ENCODE peak calls at places on chromosome 19, in nine cellular contexts. O is H54, S is uterus, V is IMR-90, I is esophagus muscularis mucosa, C is spleen, E is heart left ventricle, Q is sigmoid colon, K is ovary. X is an unnamed sample.

GRCh38 chr19:19750131-19750841 is 17.4 kb upstream of the ZNF14 start:
- DNase-seq in S (no peak), O (no peak), E (no peak), Q (no peak), C (no peak), K (no peak), V (no peak), I (peak), X (no peak)

GRCh38 chr19:33797821-33798633 is 1.4 kb downstream of the KCTD15 start:
- DNase-seq in I (no peak), O (no peak), Q (peak), E (peak), V (peak), S (peak), K (peak), C (no peak), X (no peak)

GRCh38 chr19:43570174-43570791 is 5.0 kb downstream of the XRCC1 start:
- DNase-seq in K (no peak), Q (no peak), I (no peak), O (no peak), C (no peak), E (no peak), V (no peak), S (no peak), X (no peak)

GRCh38 chr19:49862411-49863253 is 4.7 kb downstream of the PNKP start:
- DNase-seq in E (no peak), I (no peak), O (no peak), S (peak), C (peak), Q (peak), V (no peak), K (peak), X (peak)

GRCh38 chr19:7348587-7349230 is at the start of gene ARHGEF18:
- DNase-seq in K (no peak), E (peak), S (no peak), C (peak), Q (peak), I (no peak), V (no peak), O (no peak), X (no peak)

GRCh38 chr19:54158812-54159351 is 639 bp downstream of the LENG1 start:
- DNase-seq in K (no peak), C (no peak), S (no peak), Q (no peak), I (no peak), V (peak), O (no peak), E (no peak), X (no peak)

GRCh38 chr19:30664358-30665058 is 292.3 kb downstream of the ZNF536 start:
- DNase-seq in V (peak), O (no peak), E (peak), Q (no peak), S (no peak), I (no peak), C (peak), K (no peak), X (peak)

GRCh38 chr19:4870025-4870700 is 2.7 kb upstream of the PLIN3 start:
- DNase-seq in V (peak), O (peak), C (peak), I (no peak), E (peak), Q (no peak), S (no peak), K (peak), X (peak)

GRCh38 chr19:6536138-6536671 is 5.4 kb downstream of the TNFSF9 start:
- DNase-seq in C (peak), O (no peak), I (no peak), S (no peak), E (no peak), Q (no peak), K (no peak), V (no peak), X (peak)

GRCh38 chr19:17560205-17560595 is 4.8 kb downstream of the COLGALT1 start:
- DNase-seq in C (no peak), V (peak), S (peak), K (no peak), I (no peak), O (no peak), Q (no peak), E (peak), X (peak)

GRCh38 chr19:19552811-19553210 is 14.7 kb downstream of the CILP2 start:
- DNase-seq in V (no peak), O (peak), I (no peak), S (no peak), K (no peak), C (no peak), Q (no peak), E (no peak), X (no peak)

GRCh38 chr19:7925171-7925837 is 631 bp downstream of the CTXN1 start:
- DNase-seq in V (peak), K (peak), S (peak), E (peak), Q (peak), I (no peak), C (peak), O (peak), X (peak)

GRCh38 chr19:13400296-13400695 is 106.0 kb downstream of the CACNA1A start:
- DNase-seq in O (no peak), S (no peak), E (no peak), V (no peak), K (no peak), C (no peak), Q (no peak), I (no peak), X (no peak)

GRCh38 chr19:55156202-55157063 is 1.1 kb downstream of the TNNI3 start:
- DNase-seq in I (no peak), S (no peak), K (no peak), V (peak), O (no peak), Q (no peak), C (no peak), E (peak), X (no peak)

GRCh38 chr19:49133621-49134454 is 14.5 kb downstream of the PPFIA3 start:
- DNase-seq in E (peak), Q (peak), K (peak), O (no peak), S (peak), V (peak), C (no peak), I (no peak), X (peak)

GRCh38 chr19:17080441-17080803 is 4.8 kb downstream of the MYO9B start:
- DNase-seq in C (no peak), V (no peak), I (no peak), Q (no peak), O (no peak), K (no peak), E (no peak), S (no peak), X (no peak)

GRCh38 chr19:15091918-15092753 is 10.1 kb downstream of the OR1I1 start:
- DNase-seq in O (no peak), Q (peak), I (no peak), V (peak), S (no peak), C (no peak), E (no peak), K (no peak), X (peak)

GRCh38 chr19:17348700-17349099 is 11.3 kb downstream of the GTPBP3 start:
- DNase-seq in E (peak), I (no peak), V (peak), O (no peak), C (peak), S (peak), K (no peak), Q (peak), X (peak)

GRCh38 chr19:35858311-35858710 is 1.6 kb downstream of the KIRREL2 start:
- DNase-seq in V (no peak), O (no peak), K (no peak), S (no peak), C (no peak), I (no peak), E (no peak), Q (no peak), X (no peak)

GRCh38 chr19:3849787-3850186 is 19.1 kb downstream of the ZFR2 start:
- DNase-seq in C (no peak), E (no peak), S (no peak), K (no peak), Q (no peak), I (no peak), V (no peak), O (no peak), X (no peak)

GRCh38 chr19:49212302-49212701 is 54.7 kb downstream of the TRPM4 start:
- DNase-seq in C (no peak), V (no peak), E (peak), S (no peak), I (no peak), K (no peak), Q (no peak), O (no peak), X (no peak)

GRCh38 chr19:12646551-12646950 is 20.0 kb downstream of the MAN2B1 start:
- DNase-seq in C (no peak), E (no peak), K (no peak), I (no peak), Q (no peak), V (no peak), O (no peak), S (no peak), X (no peak)

GRCh38 chr19:3234800-3235199 is 10.3 kb downstream of the CELF5 start:
- DNase-seq in O (no peak), E (peak), K (no peak), I (no peak), C (no peak), V (no peak), Q (no peak), S (no peak), X (no peak)

GRCh38 chr19:49690656-49691242 is at the start of gene CPT1C:
- DNase-seq in E (peak), I (peak), V (peak), C (peak), O (peak), Q (peak), S (peak), K (peak), X (peak)

GRCh38 chr19:27966390-27966816 is 1246.5 kb downstream of the UQCRFS1 start:
- DNase-seq in C (no peak), I (no peak), Q (no peak), O (no peak), S (no peak), E (no peak), K (no peak), V (no peak), X (no peak)

GRCh38 chr19:6467384-6467783 is 3.3 kb downstream of the CRB3 start:
- DNase-seq in Q (no peak), E (no peak), I (no peak), V (no peak), C (no peak), O (no peak), K (no peak), S (no peak), X (no peak)

GRCh38 chr19:55657004-55657747 is 2.3 kb downstream of the U2AF2 start:
- DNase-seq in Q (no peak), S (no peak), K (no peak), O (no peak), E (no peak), C (no peak), I (no peak), V (no peak), X (peak)

GRCh38 chr19:32976223-32976805 is 4.3 kb downstream of the FAAP24 start:
- DNase-seq in I (no peak), V (peak), O (peak), S (peak), K (peak), C (peak), Q (peak), E (peak), X (peak)

GRCh38 chr19:48943081-48943480 is 9.6 kb downstream of the DHDH start:
- DNase-seq in V (no peak), E (no peak), Q (no peak), C (no peak), O (no peak), S (no peak), I (no peak), K (no peak), X (no peak)

DNA sequence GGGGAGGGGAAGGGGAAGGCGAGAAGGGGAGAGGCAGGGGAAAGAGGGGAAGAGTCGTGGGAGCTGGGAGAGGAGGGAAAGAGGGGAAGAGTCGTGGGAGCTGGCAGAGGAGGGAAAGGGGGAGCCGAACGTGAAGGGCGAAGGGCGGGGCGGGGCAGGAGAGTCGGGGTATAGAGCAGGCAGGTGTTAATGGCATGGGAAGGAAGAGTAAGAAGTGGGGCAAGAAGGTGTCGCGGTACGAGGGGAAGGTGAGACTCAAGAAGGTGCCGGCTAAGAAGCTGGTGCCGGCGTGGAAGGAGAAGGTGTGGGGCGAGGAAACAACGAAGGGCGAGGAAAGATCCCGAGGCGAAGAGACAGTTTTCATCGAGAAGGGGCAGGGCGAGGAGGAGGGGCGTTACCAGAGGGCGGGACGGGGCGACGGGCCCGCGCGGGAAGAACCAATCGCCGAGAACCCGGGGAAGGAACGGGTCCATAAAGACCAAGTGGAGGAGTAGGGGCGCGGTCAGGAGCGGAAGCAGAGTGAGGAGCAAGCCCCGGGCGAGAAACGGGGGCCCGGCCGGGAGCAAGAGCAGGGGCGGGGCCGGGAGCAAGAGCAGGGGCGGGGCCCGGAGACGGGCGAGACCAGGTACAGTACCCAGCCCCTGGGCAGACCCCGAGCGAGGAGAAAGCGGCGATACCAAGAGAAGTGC is 463 bp downstream of the CATSPERG start:
- DNase-seq in S (peak), K (peak), I (peak), C (peak), O (peak), Q (peak), E (peak), V (peak), X (peak)
- TF ChIP-seq POLR2A in S (peak), K (peak), I (peak), C (no peak), O (peak), Q (no peak), E (peak), V (no peak), X (peak)

GRCh38 chr19:10159610-10160009 is 35.1 kb downstream of the DNMT1 start:
- DNase-seq in O (no peak), V (no peak), Q (no peak), C (no peak), I (no peak), S (no peak), K (no peak), E (no peak), X (no peak)

GRCh38 chr19:10158071-10158470 is 36.7 kb downstream of the DNMT1 start:
- DNase-seq in S (no peak), C (no peak), O (no peak), I (no peak), E (no peak), K (no peak), Q (no peak), V (no peak), X (no peak)

GRCh38 chr19:10155834-10156233 is 36.1 kb upstream of the EIF3G start:
- DNase-seq in E (no peak), O (no peak), I (no peak), K (no peak), V (peak), S (no peak), Q (no peak), C (no peak), X (no peak)

GRCh38 chr19:10163557-10163956 is 31.2 kb downstream of the DNMT1 start:
- DNase-seq in O (no peak), Q (no peak), C (no peak), I (no peak), V (no peak), E (no peak), S (no peak), K (no peak), X (no peak)

GRCh38 chr19:10158485-10158884 is 36.3 kb downstream of the DNMT1 start:
- DNase-seq in S (no peak), E (no peak), K (no peak), V (no peak), O (no peak), C (no peak), I (no peak), Q (no peak), X (no peak)
- TF ChIP-seq POLR2A in S (no peak), E (no peak), K (no peak), V (no peak), O (no peak), C (no peak), I (no peak), Q (no peak), X (no peak)

GRCh38 chr19:2103308-2103707 is 6.6 kb downstream of the IZUMO4 start:
- DNase-seq in E (no peak), K (no peak), S (no peak), O (no peak), I (no peak), Q (no peak), V (no peak), C (no peak), X (no peak)
- TF ChIP-seq POLR2A in E (no peak), K (no peak), S (no peak), O (no peak), I (no peak), Q (no peak), V (no peak), C (no peak), X (no peak)

GRCh38 chr19:45051929-45052579 is 13.2 kb downstream of the CLASRP start:
- DNase-seq in E (no peak), K (no peak), C (peak), V (no peak), O (no peak), Q (no peak), I (no peak), S (no peak), X (no peak)
- TF ChIP-seq POLR2A in E (no peak), K (no peak), C (no peak), V (no peak), O (no peak), Q (no peak), I (no peak), S (no peak), X (no peak)

GRCh38 chr19:42450314-42450934 is 7.7 kb upstream of the CXCL17 start:
- DNase-seq in K (peak), C (peak), I (peak), E (peak), V (peak), S (peak), O (peak), Q (peak), X (peak)
- TF ChIP-seq POLR2A in K (no peak), C (no peak), I (no peak), E (no peak), V (no peak), S (no peak), O (no peak), Q (no peak), X (no peak)

DNA sequence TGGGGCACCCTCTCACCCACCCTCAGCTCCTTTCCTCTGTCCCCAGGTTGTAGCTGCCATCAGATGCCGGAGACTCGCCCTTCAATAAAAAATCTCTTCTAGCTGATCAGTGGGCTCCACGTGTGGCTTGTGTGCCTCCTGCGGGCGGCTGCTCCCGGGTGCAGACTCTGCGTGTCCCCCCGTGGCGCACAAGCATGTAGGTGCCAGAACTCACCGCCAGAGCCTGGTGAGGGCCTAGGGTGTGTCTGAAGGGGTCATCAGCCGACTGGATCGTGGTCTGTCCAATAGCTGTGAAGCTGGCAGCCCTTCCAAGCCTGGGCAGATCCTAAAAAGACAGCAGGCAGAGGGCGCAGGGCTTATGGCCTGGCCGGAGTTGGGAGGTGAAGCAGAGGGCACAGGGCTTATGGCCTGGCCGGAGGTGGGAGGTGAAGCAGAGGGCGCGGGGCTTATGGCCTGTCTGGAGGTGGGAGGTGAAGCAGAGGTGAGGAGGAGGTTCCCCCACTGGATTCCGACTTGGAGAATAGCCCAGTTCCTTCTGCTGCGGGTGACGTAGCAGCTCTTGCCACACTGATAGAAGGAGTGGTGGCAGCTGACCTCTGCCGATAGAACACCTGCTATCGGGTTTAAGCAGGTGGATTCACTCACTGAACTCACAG is 11.7 kb downstream of the NOP53 start:
- DNase-seq in E (no peak), K (no peak), C (no peak), O (no peak), I (no peak), S (no peak), Q (no peak), V (no peak), X (no peak)
- TF ChIP-seq POLR2A in E (no peak), K (no peak), C (no peak), O (no peak), I (no peak), S (no peak), Q (no peak), V (no peak), X (no peak)

GRCh38 chr19:11539495-11540365 is 1.1 kb downstream of the CNN1 start:
- DNase-seq in O (no peak), Q (peak), V (peak), C (no peak), I (no peak), E (peak), K (peak), S (peak), X (no peak)

GRCh38 chr19:11540642-11541041 is 2.0 kb downstream of the CNN1 start:
- DNase-seq in I (no peak), S (peak), E (no peak), O (peak), K (no peak), Q (no peak), V (no peak), C (no peak), X (no peak)

GRCh38 chr19:11534538-11534937 is 4.1 kb upstream of the CNN1 start:
- DNase-seq in S (no peak), V (no peak), K (no peak), I (no peak), Q (no peak), E (no peak), C (no peak), O (no peak), X (no peak)

GRCh38 chr19:11538232-11539036 is at the start of gene CNN1:
- DNase-seq in O (no peak), E (peak), K (peak), V (peak), C (no peak), I (peak), Q (peak), S (peak), X (no peak)

GRCh38 chr19:11535792-11536595 is 2.7 kb upstream of the CNN1 start:
- DNase-seq in C (peak), V (peak), O (peak), I (peak), Q (peak), K (peak), E (peak), S (peak), X (peak)
- TF ChIP-seq POLR2A in C (no peak), V (peak), O (no peak), I (peak), Q (peak), K (peak), E (peak), S (peak), X (peak)